ENCODE peak calls at places on chromosomes 1 and 21, in seven cellular contexts. One of them, this sample, is unnamed. For H3K27me3, the result is how much of the 10 kb centered on the place peaks cover.

GRCh38 chr1:938088-938683 is 14.5 kb downstream of the SAMD11 start:
- DNase-seq in mammary epithelial cell: no peak
- DNase-seq in GM23248: peak
- DNase-seq in K562: peak
- DNase-seq in keratinocyte: no peak
- DNase-seq in HCT116: no peak
- DNase-seq in Karpas-422: peak
- DNase-seq in this sample: peak

GRCh38 chr1:162629651-162630050 is 2.6 kb upstream of the DDR2 start:
- DNase-seq in HCT116: no peak
- DNase-seq in mammary epithelial cell: no peak
- DNase-seq in keratinocyte: no peak
- DNase-seq in K562: no peak
- DNase-seq in Karpas-422: no peak
- DNase-seq in GM23248: peak
- DNase-seq in this sample: no peak

GRCh38 chr1:88216441-88216840 is 467.6 kb upstream of the PKN2 start:
- DNase-seq in K562: no peak
- DNase-seq in HCT116: no peak
- DNase-seq in keratinocyte: no peak
- DNase-seq in GM23248: no peak
- DNase-seq in mammary epithelial cell: no peak
- DNase-seq in Karpas-422: no peak
- DNase-seq in this sample: no peak

GRCh38 chr1:148379697-148380096 is 103.4 kb downstream of the PPIAL4G start:
- DNase-seq in HCT116: no peak
- DNase-seq in keratinocyte: no peak
- DNase-seq in K562: no peak
- DNase-seq in mammary epithelial cell: no peak
- DNase-seq in GM23248: no peak
- DNase-seq in Karpas-422: no peak
- DNase-seq in this sample: peak

GRCh38 chr1:185495017-185495416 is 178.0 kb upstream of the IVNS1ABP start:
- DNase-seq in keratinocyte: no peak
- DNase-seq in HCT116: no peak
- DNase-seq in mammary epithelial cell: no peak
- DNase-seq in Karpas-422: no peak
- DNase-seq in GM23248: no peak
- DNase-seq in K562: no peak
- DNase-seq in this sample: no peak

GRCh38 chr1:100606438-100606837 is 68.5 kb downstream of the GPR88 start:
- DNase-seq in keratinocyte: no peak
- DNase-seq in K562: peak
- DNase-seq in HCT116: peak
- DNase-seq in Karpas-422: peak
- DNase-seq in GM23248: peak
- DNase-seq in mammary epithelial cell: peak
- DNase-seq in this sample: peak

GRCh38 chr1:182615468-182616129 is 11.4 kb upstream of the RGS16 start:
- DNase-seq in GM23248: peak
- DNase-seq in mammary epithelial cell: no peak
- DNase-seq in HCT116: no peak
- DNase-seq in Karpas-422: peak
- DNase-seq in K562: no peak
- DNase-seq in keratinocyte: no peak
- DNase-seq in this sample: no peak

GRCh38 chr1:56322211-56322610 is 257.2 kb downstream of the PLPP3 start:
- DNase-seq in GM23248: peak
- DNase-seq in HCT116: no peak
- DNase-seq in mammary epithelial cell: no peak
- DNase-seq in K562: no peak
- DNase-seq in keratinocyte: no peak
- DNase-seq in Karpas-422: no peak
- DNase-seq in this sample: no peak

GRCh38 chr1:91847851-91848250 is 38.1 kb downstream of the TGFBR3 start:
- DNase-seq in mammary epithelial cell: no peak
- DNase-seq in HCT116: no peak
- DNase-seq in keratinocyte: no peak
- DNase-seq in K562: no peak
- DNase-seq in GM23248: no peak
- DNase-seq in Karpas-422: no peak
- DNase-seq in this sample: no peak

GRCh38 chr1:119680193-119680592 is 31.5 kb upstream of the PHGDH start:
- DNase-seq in mammary epithelial cell: no peak
- DNase-seq in HCT116: no peak
- DNase-seq in keratinocyte: no peak
- DNase-seq in K562: no peak
- DNase-seq in Karpas-422: no peak
- DNase-seq in GM23248: no peak
- DNase-seq in this sample: no peak

GRCh38 chr1:39976732-39977131 is 21.8 kb downstream of the MFSD2A start:
- DNase-seq in mammary epithelial cell: no peak
- DNase-seq in GM23248: no peak
- DNase-seq in K562: no peak
- DNase-seq in HCT116: no peak
- DNase-seq in keratinocyte: no peak
- DNase-seq in Karpas-422: no peak
- DNase-seq in this sample: no peak

GRCh38 chr1:220788146-220788545 is 1.4 kb downstream of the MTARC1 start:
- DNase-seq in keratinocyte: no peak
- DNase-seq in mammary epithelial cell: no peak
- DNase-seq in HCT116: no peak
- DNase-seq in GM23248: no peak
- DNase-seq in Karpas-422: no peak
- DNase-seq in K562: no peak
- DNase-seq in this sample: no peak

GRCh38 chr1:52455686-52456085 is 51.3 kb downstream of the PRPF38A start:
- DNase-seq in Karpas-422: no peak
- DNase-seq in HCT116: no peak
- DNase-seq in K562: no peak
- DNase-seq in keratinocyte: no peak
- DNase-seq in mammary epithelial cell: peak
- DNase-seq in GM23248: peak
- DNase-seq in this sample: no peak

GRCh38 chr1:179121159-179121938 is 39.5 kb downstream of the TOR3A start:
- DNase-seq in keratinocyte: no peak
- DNase-seq in Karpas-422: peak
- DNase-seq in mammary epithelial cell: no peak
- DNase-seq in HCT116: peak
- DNase-seq in GM23248: peak
- DNase-seq in K562: peak
- DNase-seq in this sample: no peak

GRCh38 chr1:13700521-13701273 is 709 bp downstream of the PRDM2 start:
- DNase-seq in mammary epithelial cell: peak
- DNase-seq in keratinocyte: no peak
- DNase-seq in GM23248: peak
- DNase-seq in Karpas-422: peak
- DNase-seq in HCT116: no peak
- DNase-seq in K562: peak
- DNase-seq in this sample: peak

GRCh38 chr1:20250346-20250989 is 40.2 kb upstream of the VWA5B1 start:
- DNase-seq in HCT116: no peak
- DNase-seq in Karpas-422: no peak
- DNase-seq in mammary epithelial cell: no peak
- DNase-seq in K562: no peak
- DNase-seq in keratinocyte: no peak
- DNase-seq in GM23248: peak
- DNase-seq in this sample: peak

GRCh38 chr1:22918644-22919043 is 54.0 kb downstream of the LACTBL1 start:
- DNase-seq in GM23248: no peak
- DNase-seq in K562: no peak
- DNase-seq in mammary epithelial cell: no peak
- DNase-seq in keratinocyte: no peak
- DNase-seq in HCT116: no peak
- DNase-seq in Karpas-422: no peak
- DNase-seq in this sample: no peak

GRCh38 chr1:232383455-232384074 is 246.4 kb downstream of the SIPA1L2 start:
- DNase-seq in Karpas-422: no peak
- DNase-seq in keratinocyte: peak
- DNase-seq in K562: no peak
- DNase-seq in GM23248: no peak
- DNase-seq in HCT116: peak
- DNase-seq in mammary epithelial cell: no peak
- DNase-seq in this sample: no peak

GRCh38 chr1:14498839-14499238 is 99.6 kb upstream of the KAZN start:
- DNase-seq in K562: no peak
- DNase-seq in GM23248: no peak
- DNase-seq in Karpas-422: no peak
- DNase-seq in keratinocyte: no peak
- DNase-seq in mammary epithelial cell: no peak
- DNase-seq in HCT116: no peak
- DNase-seq in this sample: no peak

GRCh38 chr21:46515109-46515508 is 56.4 kb downstream of the DIP2A start:
- DNase-seq in GM23248: peak
- DNase-seq in mammary epithelial cell: no peak
- DNase-seq in HCT116: no peak
- DNase-seq in K562: no peak
- DNase-seq in Karpas-422: peak
- DNase-seq in keratinocyte: no peak
- DNase-seq in this sample: no peak

GRCh38 chr1:78490861-78491310 is at the start of gene PTGFR:
- DNase-seq in GM23248: peak
- DNase-seq in HCT116: no peak
- DNase-seq in keratinocyte: no peak
- DNase-seq in K562: no peak
- DNase-seq in Karpas-422: no peak
- DNase-seq in mammary epithelial cell: peak
- DNase-seq in this sample: peak

GRCh38 chr1:29739176-29739575 is 502.9 kb downstream of the PTPRU start:
- DNase-seq in mammary epithelial cell: no peak
- DNase-seq in K562: peak
- DNase-seq in GM23248: no peak
- DNase-seq in keratinocyte: no peak
- DNase-seq in HCT116: no peak
- DNase-seq in Karpas-422: peak
- DNase-seq in this sample: no peak

GRCh38 chr1:153220606-153221303 is 3.4 kb downstream of the PRR9 start:
- DNase-seq in Karpas-422: no peak
- DNase-seq in mammary epithelial cell: no peak
- DNase-seq in keratinocyte: no peak
- DNase-seq in HCT116: no peak
- DNase-seq in K562: peak
- DNase-seq in GM23248: no peak
- DNase-seq in this sample: no peak

GRCh38 chr1:53544731-53545515 is 85.7 kb downstream of the DMRTB1 start:
- DNase-seq in keratinocyte: no peak
- DNase-seq in K562: no peak
- DNase-seq in GM23248: no peak
- DNase-seq in Karpas-422: no peak
- DNase-seq in mammary epithelial cell: no peak
- DNase-seq in HCT116: no peak
- DNase-seq in this sample: peak

GRCh38 chr1:36523850-36524249 is 41.1 kb upstream of the CSF3R start:
- DNase-seq in keratinocyte: no peak
- DNase-seq in Karpas-422: no peak
- DNase-seq in mammary epithelial cell: no peak
- DNase-seq in HCT116: no peak
- DNase-seq in GM23248: no peak
- DNase-seq in K562: no peak
- DNase-seq in this sample: peak
- H3K4me2 ChIP-seq in keratinocyte: no peak
- H3K4me2 ChIP-seq in Karpas-422: no peak
- H3K4me2 ChIP-seq in mammary epithelial cell: no peak
- H3K4me2 ChIP-seq in HCT116: no peak
- H3K4me2 ChIP-seq in GM23248: no peak
- H3K4me2 ChIP-seq in K562: no peak
- H3K4me2 ChIP-seq in this sample: no peak

GRCh38 chr1:32702599-32703478 is at the start of gene SYNC:
- DNase-seq in HCT116: no peak
- DNase-seq in mammary epithelial cell: no peak
- DNase-seq in keratinocyte: no peak
- DNase-seq in GM23248: peak
- DNase-seq in Karpas-422: no peak
- DNase-seq in K562: peak
- DNase-seq in this sample: peak

GRCh38 chr1:32703479-32704291 is 1.1 kb upstream of the SYNC start:
- DNase-seq in keratinocyte: peak
- DNase-seq in GM23248: peak
- DNase-seq in mammary epithelial cell: peak
- DNase-seq in HCT116: no peak
- DNase-seq in K562: no peak
- DNase-seq in Karpas-422: peak
- DNase-seq in this sample: peak

GRCh38 chr1:32709075-32709474 is 6.5 kb upstream of the SYNC start:
- DNase-seq in GM23248: no peak
- DNase-seq in HCT116: no peak
- DNase-seq in mammary epithelial cell: no peak
- DNase-seq in keratinocyte: no peak
- DNase-seq in Karpas-422: no peak
- DNase-seq in K562: no peak
- DNase-seq in this sample: peak

GRCh38 chr1:32705516-32705915 is 2.9 kb upstream of the SYNC start:
- DNase-seq in HCT116: no peak
- DNase-seq in mammary epithelial cell: no peak
- DNase-seq in Karpas-422: no peak
- DNase-seq in GM23248: no peak
- DNase-seq in keratinocyte: no peak
- DNase-seq in K562: no peak
- DNase-seq in this sample: no peak

GRCh38 chr1:32706491-32706890 is 3.9 kb upstream of the SYNC start:
- DNase-seq in K562: no peak
- DNase-seq in mammary epithelial cell: no peak
- DNase-seq in HCT116: no peak
- DNase-seq in GM23248: peak
- DNase-seq in keratinocyte: no peak
- DNase-seq in Karpas-422: peak
- DNase-seq in this sample: no peak
- H3K27me3 ChIP-seq in K562: under half
- H3K27me3 ChIP-seq in mammary epithelial cell: under half
- H3K27me3 ChIP-seq in HCT116: under half
- H3K27me3 ChIP-seq in GM23248: under half
- H3K27me3 ChIP-seq in keratinocyte: under half
- H3K27me3 ChIP-seq in Karpas-422: under half
- H3K27me3 ChIP-seq in this sample: under half

GRCh38 chr1:244010599-244011211 is 40.4 kb upstream of the ZBTB18 start:
- DNase-seq in K562: no peak
- DNase-seq in mammary epithelial cell: no peak
- DNase-seq in GM23248: no peak
- DNase-seq in HCT116: no peak
- DNase-seq in keratinocyte: no peak
- DNase-seq in Karpas-422: no peak
- DNase-seq in this sample: no peak
- H3K4me2 ChIP-seq in K562: no peak
- H3K4me2 ChIP-seq in mammary epithelial cell: no peak
- H3K4me2 ChIP-seq in GM23248: no peak
- H3K4me2 ChIP-seq in HCT116: no peak
- H3K4me2 ChIP-seq in keratinocyte: no peak
- H3K4me2 ChIP-seq in Karpas-422: no peak
- H3K4me2 ChIP-seq in this sample: peak

GRCh38 chr21:33031562-33031961 is 5.8 kb downstream of the OLIG2 start:
- DNase-seq in GM23248: no peak
- DNase-seq in Karpas-422: no peak
- DNase-seq in mammary epithelial cell: no peak
- DNase-seq in keratinocyte: no peak
- DNase-seq in K562: no peak
- DNase-seq in HCT116: no peak
- DNase-seq in this sample: peak
- H3K27me3 ChIP-seq in GM23248: half or more
- H3K27me3 ChIP-seq in Karpas-422: under half
- H3K27me3 ChIP-seq in mammary epithelial cell: half or more
- H3K27me3 ChIP-seq in keratinocyte: half or more
- H3K27me3 ChIP-seq in K562: under half
- H3K27me3 ChIP-seq in HCT116: under half
- H3K27me3 ChIP-seq in this sample: half or more

This sample was measured in osteoblast.